ENCODE peak calls at places on chromosome 10, in ten cellular contexts. X, L, M, N, T, P, S, J, U and W are unnamed samples. For H3K36me3, the result is how much of the 10 kb centered on the place peaks cover.

GRCh38 chr10:49008056-49008455 is 68.4 kb upstream of the LRRC18 start:
- DNase-seq in M (no peak), T (no peak), S (no peak), L (no peak), X (peak), J (no peak), U (peak), N (no peak), P (no peak), W (no peak)

GRCh38 chr10:96267234-96267705 is 4.1 kb downstream of the BLNK start:
- DNase-seq in N (no peak), U (no peak), P (no peak), S (no peak), L (no peak), T (no peak), J (peak), M (no peak), X (no peak), W (no peak)

GRCh38 chr10:86857097-86857825 is 100.2 kb downstream of the MMRN2 start:
- DNase-seq in P (peak), L (peak), M (no peak), J (no peak), T (peak), U (no peak), X (no peak), S (no peak), N (peak), W (peak)

GRCh38 chr10:5818894-5819293 is 5.7 kb upstream of the GDI2 start:
- DNase-seq in T (no peak), X (no peak), P (no peak), L (no peak), M (no peak), N (no peak), U (no peak), S (no peak), J (no peak), W (no peak)

GRCh38 chr10:3955954-3956617 is 171.1 kb upstream of the KLF6 start:
- DNase-seq in J (no peak), U (no peak), P (no peak), T (no peak), N (no peak), S (no peak), X (no peak), M (no peak), L (no peak), W (no peak)

GRCh38 chr10:48780341-48780740 is 95.7 kb downstream of the WDFY4 start:
- DNase-seq in J (no peak), U (no peak), P (no peak), S (no peak), N (no peak), X (no peak), M (no peak), L (no peak), T (no peak), W (no peak)

GRCh38 chr10:43863270-43863669 is 214.6 kb upstream of the ZNF32 start:
- DNase-seq in T (no peak), S (no peak), X (no peak), J (no peak), N (no peak), P (no peak), M (peak), L (no peak), U (no peak), W (no peak)

GRCh38 chr10:24727811-24728210 is 4.1 kb upstream of the ARHGAP21 start:
- DNase-seq in N (peak), L (peak), P (no peak), X (no peak), M (no peak), T (no peak), J (no peak), U (no peak), S (no peak), W (no peak)

GRCh38 chr10:78139336-78139735 is 105.7 kb downstream of the RPS24 start:
- DNase-seq in J (no peak), U (no peak), M (no peak), S (no peak), T (no peak), L (no peak), N (no peak), P (no peak), X (no peak), W (no peak)

GRCh38 chr10:95513941-95514392 is 47.2 kb downstream of the SORBS1 start:
- DNase-seq in X (no peak), P (peak), S (no peak), M (no peak), T (no peak), L (peak), U (peak), N (no peak), J (peak), W (peak)

GRCh38 chr10:47349941-47350371 is 1.8 kb downstream of the RBP3 start:
- DNase-seq in J (no peak), X (no peak), S (no peak), L (no peak), U (no peak), M (no peak), T (no peak), P (no peak), N (no peak), W (no peak)

GRCh38 chr10:96488161-96488935 is 25.4 kb downstream of the TLL2 start:
- DNase-seq in M (no peak), P (no peak), N (no peak), L (no peak), U (no peak), S (no peak), T (no peak), J (no peak), X (no peak), W (peak)

GRCh38 chr10:122376364-122376961 is 2.0 kb downstream of the PLEKHA1 start:
- DNase-seq in M (no peak), T (no peak), N (no peak), X (no peak), L (peak), U (no peak), S (no peak), J (no peak), P (no peak), W (no peak)

GRCh38 chr10:29317027-29317420 is 28.2 kb downstream of the LYZL1 start:
- DNase-seq in L (peak), X (no peak), P (no peak), M (no peak), T (no peak), N (no peak), J (no peak), S (no peak), U (no peak), W (no peak)

GRCh38 chr10:29316308-29317026 is 27.6 kb downstream of the LYZL1 start:
- DNase-seq in X (no peak), T (no peak), S (no peak), P (no peak), L (no peak), U (no peak), N (no peak), M (no peak), J (no peak), W (no peak)

GRCh38 chr10:29317423-29318021 is 28.7 kb downstream of the LYZL1 start:
- DNase-seq in J (no peak), N (no peak), T (no peak), M (no peak), L (no peak), P (no peak), X (no peak), S (no peak), U (no peak), W (no peak)

GRCh38 chr10:29321656-29322055 is 32.8 kb downstream of the LYZL1 start:
- DNase-seq in M (no peak), N (no peak), P (no peak), X (no peak), T (no peak), L (no peak), S (no peak), U (no peak), J (no peak), W (no peak)

DNA sequence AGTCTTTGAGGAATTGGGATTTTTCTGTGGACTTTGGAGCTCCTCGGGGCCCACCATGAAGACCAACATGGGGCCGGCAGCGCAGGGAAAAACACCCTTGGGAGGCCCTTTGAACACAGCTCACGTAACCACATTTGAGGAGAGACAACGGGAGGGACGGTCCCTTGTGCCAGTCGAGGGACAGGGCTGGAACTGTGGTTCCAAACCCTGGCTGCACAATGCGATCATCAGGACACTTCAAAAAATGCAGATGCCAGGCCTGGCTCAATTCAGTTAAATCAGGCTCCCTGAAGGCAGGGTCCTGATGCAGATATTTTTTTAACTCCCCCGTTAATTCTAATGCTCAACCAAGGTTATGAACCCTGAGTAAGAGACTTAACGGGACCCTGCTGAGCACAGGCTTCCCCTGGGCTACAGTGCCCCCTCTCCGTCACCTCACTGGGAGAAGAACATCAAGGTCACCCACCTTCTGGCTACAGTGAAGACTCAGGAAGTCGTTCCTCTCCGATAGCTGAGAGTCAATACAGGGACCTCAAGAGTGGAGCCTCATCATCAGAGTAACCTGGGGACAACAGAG is 30.4 kb downstream of the LYZL1 start:
- DNase-seq in M (no peak), J (no peak), S (no peak), X (no peak), L (no peak), T (no peak), N (no peak), U (no peak), P (no peak), W (no peak)
- H3K4me3 ChIP-seq in M (no peak), J (no peak), S (no peak), X (peak), L (no peak), T (no peak), N (no peak), U (no peak), P (no peak), W (no peak)

DNA sequence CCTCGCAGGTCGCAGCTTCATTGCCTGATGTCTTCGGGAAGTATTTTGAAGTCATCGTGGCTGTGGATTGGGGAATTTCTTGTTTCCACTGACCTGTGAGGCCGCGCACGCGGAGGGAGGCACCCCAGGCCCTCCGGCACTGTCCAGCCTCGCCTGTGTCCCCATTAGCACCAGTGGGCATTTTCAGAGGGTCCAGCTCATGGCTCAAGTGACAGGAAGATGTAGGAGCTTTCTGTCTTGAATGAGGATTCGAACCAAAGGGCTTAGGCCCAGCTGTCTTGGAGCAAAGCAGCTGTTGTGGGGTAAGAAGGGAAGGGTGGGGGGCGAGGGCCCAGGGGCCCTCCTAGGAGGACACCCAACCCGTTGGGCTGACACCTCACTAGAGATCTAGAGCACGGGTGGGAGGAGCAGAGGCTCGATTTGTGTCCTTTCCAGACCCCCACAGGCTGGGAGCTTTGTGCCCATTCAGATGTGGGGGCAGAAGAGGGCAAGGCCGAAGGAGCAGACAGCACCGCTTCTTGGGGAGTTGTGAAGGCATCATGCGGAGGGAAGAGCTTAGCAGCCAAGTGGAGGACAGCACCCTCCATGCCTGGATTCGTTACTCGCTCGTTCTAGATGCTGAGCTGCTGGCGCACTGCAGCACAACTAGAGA is 912 bp downstream of the ZNF37A start:
- DNase-seq in T (no peak), X (no peak), U (no peak), P (no peak), L (no peak), J (no peak), M (no peak), N (no peak), S (no peak), W (no peak)
- H3K36me3 ChIP-seq in T (under half), X (under half), U (under half), P (under half), L (under half), J (under half), M (under half), N (under half), S (under half), W (half or more)

DNA sequence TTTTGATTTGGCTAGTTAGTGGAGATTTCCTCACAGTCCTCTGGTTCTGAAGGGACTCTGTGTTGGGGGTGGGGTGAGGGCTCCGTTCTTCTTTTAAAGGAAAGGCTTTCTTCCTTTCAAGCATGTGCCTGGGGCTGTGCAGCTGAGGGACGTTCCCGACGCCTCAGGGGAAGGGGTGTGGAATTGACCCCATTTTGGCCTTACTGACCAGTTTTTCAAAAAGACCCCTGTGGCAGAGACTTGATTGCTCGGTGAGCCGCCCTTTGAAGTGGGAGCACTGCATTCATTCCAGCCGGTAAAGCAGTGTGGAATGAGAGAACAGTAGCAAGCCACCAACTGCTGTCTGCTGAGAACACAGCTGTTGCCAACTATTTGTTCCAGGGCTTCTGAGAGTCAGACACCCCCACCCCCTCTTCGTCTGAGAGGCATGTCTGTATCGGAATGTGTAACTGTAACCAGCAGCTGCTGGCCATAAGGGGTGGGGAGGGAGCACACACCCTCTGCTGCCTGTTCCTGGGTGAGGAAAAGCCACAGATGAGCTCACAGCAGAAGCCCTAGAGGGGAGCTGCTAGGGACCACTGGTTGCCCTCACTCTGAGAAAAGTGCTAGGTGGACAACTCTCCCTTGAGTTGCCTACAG is 33.1 kb downstream of the WBP1L start:
- DNase-seq in T (peak), S (no peak), P (peak), X (peak), M (peak), L (peak), U (peak), J (peak), N (peak), W (peak)
- H3K4me3 ChIP-seq in T (no peak), S (no peak), P (peak), X (peak), M (peak), L (peak), U (peak), J (no peak), N (peak), W (no peak)

GRCh38 chr10:73786512-73786885 is 1.1 kb downstream of the ZSWIM8 start:
- DNase-seq in M (no peak), T (no peak), P (no peak), U (no peak), S (no peak), X (no peak), N (no peak), L (no peak), J (no peak), W (no peak)

GRCh38 chr10:73791871-73792400 is 6.5 kb downstream of the ZSWIM8 start:
- DNase-seq in X (no peak), P (no peak), J (no peak), S (no peak), U (no peak), T (no peak), L (no peak), N (no peak), M (no peak), W (no peak)

GRCh38 chr10:73788864-73789658 is 3.7 kb downstream of the ZSWIM8 start:
- DNase-seq in T (no peak), M (no peak), J (no peak), U (no peak), N (no peak), L (no peak), X (no peak), S (no peak), P (no peak), W (no peak)

GRCh38 chr10:73790886-73791625 is 5.7 kb downstream of the ZSWIM8 start:
- DNase-seq in M (no peak), L (no peak), P (no peak), U (no peak), T (no peak), X (no peak), J (no peak), N (no peak), S (no peak), W (no peak)

GRCh38 chr10:73789659-73790055 is 4.3 kb downstream of the ZSWIM8 start:
- DNase-seq in X (no peak), S (no peak), T (no peak), L (no peak), M (no peak), P (no peak), J (no peak), N (no peak), U (no peak), W (no peak)
- H3K36me3 ChIP-seq in X (half or more), S (half or more), T (half or more), L (under half), M (half or more), P (half or more), J (under half), N (half or more), U (half or more), W (under half)

GRCh38 chr10:73871915-73872710 is 2.2 kb downstream of the CAMK2G start:
- DNase-seq in M (no peak), N (no peak), J (no peak), P (peak), S (no peak), X (no peak), T (no peak), L (peak), U (no peak), W (no peak)

GRCh38 chr10:73873843-73874215 is 526 bp downstream of the CAMK2G start:
- DNase-seq in J (no peak), L (no peak), S (no peak), N (no peak), M (no peak), U (no peak), T (no peak), P (no peak), X (no peak), W (peak)

GRCh38 chr10:73874267-73875138 is at the start of gene CAMK2G:
- DNase-seq in P (peak), U (peak), T (no peak), S (peak), J (peak), X (peak), M (peak), N (peak), L (peak), W (peak)

GRCh38 chr10:73875139-73875475 is 752 bp upstream of the CAMK2G start:
- DNase-seq in L (no peak), U (no peak), S (no peak), N (no peak), M (no peak), J (no peak), X (no peak), T (no peak), P (no peak), W (no peak)

GRCh38 chr10:73873163-73873842 is 1.1 kb downstream of the CAMK2G start:
- DNase-seq in S (no peak), N (no peak), M (no peak), U (no peak), T (no peak), P (no peak), J (no peak), L (no peak), X (no peak), W (no peak)
- H3K4me3 ChIP-seq in S (peak), N (peak), M (peak), U (peak), T (peak), P (peak), J (peak), L (peak), X (peak), W (peak)